ENCODE peak calls at places on chromosome 4, in four cellular contexts. One of them, this sample, is unnamed. For H3K36me3, the result is how much of the 10 kb centered on the place peaks cover.

GRCh38 chr4:56995525-56995924 is 16.8 kb downstream of the POLR2B start:
- DNase-seq in GM12878: no peak
- DNase-seq in H1: no peak
- DNase-seq in HepG2: no peak
- DNase-seq in this sample: no peak

GRCh38 chr4:25621027-25621930 is 34.4 kb upstream of the SLC34A2 start:
- DNase-seq in GM12878: no peak
- DNase-seq in HepG2: no peak
- DNase-seq in H1: no peak
- DNase-seq in this sample: no peak

GRCh38 chr4:66558651-66559050 is 888.4 kb upstream of the EPHA5 start:
- DNase-seq in H1: no peak
- DNase-seq in HepG2: no peak
- DNase-seq in GM12878: no peak
- DNase-seq in this sample: no peak

GRCh38 chr4:76011700-76012387 is 4.5 kb upstream of the CXCL9 start:
- DNase-seq in HepG2: no peak
- DNase-seq in GM12878: peak
- DNase-seq in H1: peak
- DNase-seq in this sample: no peak

GRCh38 chr4:55503164-55503563 is 43.5 kb downstream of the CLOCK start:
- DNase-seq in GM12878: no peak
- DNase-seq in H1: no peak
- DNase-seq in HepG2: no peak
- DNase-seq in this sample: no peak

GRCh38 chr4:127501103-127501502 is 131.7 kb upstream of the INTU start:
- DNase-seq in H1: no peak
- DNase-seq in HepG2: no peak
- DNase-seq in GM12878: no peak
- DNase-seq in this sample: no peak

GRCh38 chr4:41324861-41325260 is 68.1 kb downstream of the UCHL1 start:
- DNase-seq in H1: peak
- DNase-seq in HepG2: no peak
- DNase-seq in GM12878: no peak
- DNase-seq in this sample: no peak

GRCh38 chr4:55947912-55948725 is 626 bp upstream of the CEP135 start:
- DNase-seq in GM12878: peak
- DNase-seq in HepG2: peak
- DNase-seq in H1: no peak
- DNase-seq in this sample: no peak

GRCh38 chr4:40718571-40718970 is 31.2 kb upstream of the NSUN7 start:
- DNase-seq in GM12878: no peak
- DNase-seq in HepG2: no peak
- DNase-seq in H1: no peak
- DNase-seq in this sample: no peak

GRCh38 chr4:174631901-174632758 is 109.8 kb upstream of the HPGD start:
- DNase-seq in GM12878: no peak
- DNase-seq in H1: no peak
- DNase-seq in HepG2: peak
- DNase-seq in this sample: peak

GRCh38 chr4:147910315-147910714 is 178.4 kb downstream of the ARHGAP10 start:
- DNase-seq in GM12878: no peak
- DNase-seq in HepG2: no peak
- DNase-seq in H1: no peak
- DNase-seq in this sample: no peak

GRCh38 chr4:23602720-23603119 is 287.1 kb downstream of the PPARGC1A start:
- DNase-seq in HepG2: no peak
- DNase-seq in H1: no peak
- DNase-seq in GM12878: no peak
- DNase-seq in this sample: no peak

DNA sequence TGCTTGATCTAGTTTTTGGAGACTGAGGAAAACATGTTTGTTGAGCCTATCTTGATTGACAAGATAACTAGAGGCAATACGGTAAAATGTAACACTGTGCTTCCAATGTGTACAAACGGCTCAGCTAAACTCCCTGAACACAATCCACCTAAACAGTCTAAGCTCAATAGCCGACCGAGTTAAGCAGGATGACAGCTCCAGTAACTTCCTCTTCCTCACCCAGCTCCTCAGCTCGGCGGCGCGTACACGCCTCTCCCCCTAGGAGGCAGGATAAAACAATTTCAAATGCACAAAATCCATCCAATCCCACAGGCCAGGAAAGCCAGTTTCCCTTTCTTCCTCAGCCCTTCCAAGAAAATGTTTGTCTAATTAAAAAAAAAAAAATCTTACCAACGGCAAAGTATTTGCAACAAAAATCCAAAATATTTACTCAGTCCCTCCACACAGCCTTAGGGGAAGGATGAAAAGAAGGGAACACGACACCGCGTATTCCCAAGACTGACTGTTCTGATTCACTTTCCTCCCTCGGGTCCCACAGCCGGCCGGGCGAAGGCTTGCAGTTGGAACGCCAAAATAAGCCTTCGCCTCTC is 996 bp downstream of the CNOT6L start:
- DNase-seq in HepG2: peak
- DNase-seq in GM12878: no peak
- DNase-seq in H1: peak
- DNase-seq in this sample: no peak
- TF ChIP-seq SUZ12 in HepG2: no peak
- TF ChIP-seq SUZ12 in GM12878: no peak
- TF ChIP-seq SUZ12 in H1: no peak
- TF ChIP-seq SUZ12 in this sample: no peak

GRCh38 chr4:157574606-157575005 is 354.1 kb downstream of the GRIA2 start:
- DNase-seq in GM12878: no peak
- DNase-seq in H1: no peak
- DNase-seq in HepG2: no peak
- DNase-seq in this sample: no peak
- TF ChIP-seq YY1 in GM12878: no peak
- TF ChIP-seq YY1 in H1: no peak
- TF ChIP-seq YY1 in HepG2: no peak
- TF ChIP-seq YY1 in this sample: no peak

GRCh38 chr4:82868572-82868971 is 22.4 kb downstream of the SEC31A start:
- DNase-seq in H1: no peak
- DNase-seq in HepG2: no peak
- DNase-seq in GM12878: no peak
- DNase-seq in this sample: no peak
- H3K36me3 ChIP-seq in H1: half or more
- H3K36me3 ChIP-seq in HepG2: half or more
- H3K36me3 ChIP-seq in GM12878: under half
- H3K36me3 ChIP-seq in this sample: half or more

GRCh38 chr4:38866973-38867477 is 581 bp upstream of the FAM114A1 start:
- DNase-seq in H1: no peak
- DNase-seq in GM12878: no peak
- DNase-seq in HepG2: no peak
- DNase-seq in this sample: no peak
- TF ChIP-seq SUZ12 in H1: no peak
- TF ChIP-seq SUZ12 in GM12878: no peak
- TF ChIP-seq SUZ12 in HepG2: no peak
- TF ChIP-seq SUZ12 in this sample: no peak

GRCh38 chr4:140640150-140640748 is 71.5 kb upstream of the UCP1 start:
- DNase-seq in HepG2: no peak
- DNase-seq in H1: no peak
- DNase-seq in GM12878: no peak
- DNase-seq in this sample: no peak

GRCh38 chr4:140635606-140636005 is 66.8 kb upstream of the UCP1 start:
- DNase-seq in H1: no peak
- DNase-seq in HepG2: peak
- DNase-seq in GM12878: no peak
- DNase-seq in this sample: no peak

GRCh38 chr4:140633951-140634350 is 65.2 kb upstream of the UCP1 start:
- DNase-seq in GM12878: no peak
- DNase-seq in H1: no peak
- DNase-seq in HepG2: no peak
- DNase-seq in this sample: no peak

GRCh38 chr4:140641105-140641555 is 72.4 kb upstream of the UCP1 start:
- DNase-seq in HepG2: peak
- DNase-seq in H1: no peak
- DNase-seq in GM12878: no peak
- DNase-seq in this sample: no peak

GRCh38 chr4:140637836-140638235 is 69.1 kb upstream of the UCP1 start:
- DNase-seq in GM12878: no peak
- DNase-seq in H1: no peak
- DNase-seq in HepG2: peak
- DNase-seq in this sample: no peak
- TF ChIP-seq YY1 in GM12878: no peak
- TF ChIP-seq YY1 in H1: no peak
- TF ChIP-seq YY1 in HepG2: no peak
- TF ChIP-seq YY1 in this sample: no peak

GRCh38 chr4:3130826-3131225 is 56.3 kb downstream of the HTT start:
- DNase-seq in HepG2: no peak
- DNase-seq in GM12878: no peak
- DNase-seq in H1: no peak
- DNase-seq in this sample: no peak

GRCh38 chr4:3134201-3134600 is 59.7 kb downstream of the HTT start:
- DNase-seq in HepG2: no peak
- DNase-seq in GM12878: no peak
- DNase-seq in H1: no peak
- DNase-seq in this sample: no peak

GRCh38 chr4:3136454-3136853 is 62.0 kb downstream of the HTT start:
- DNase-seq in H1: no peak
- DNase-seq in GM12878: no peak
- DNase-seq in HepG2: no peak
- DNase-seq in this sample: no peak

GRCh38 chr4:3137908-3138307 is 63.4 kb downstream of the HTT start:
- DNase-seq in GM12878: no peak
- DNase-seq in HepG2: no peak
- DNase-seq in H1: no peak
- DNase-seq in this sample: no peak

GRCh38 chr4:3135155-3136011 is 60.9 kb downstream of the HTT start:
- DNase-seq in GM12878: no peak
- DNase-seq in H1: no peak
- DNase-seq in HepG2: peak
- DNase-seq in this sample: no peak
- H3K36me3 ChIP-seq in GM12878: half or more
- H3K36me3 ChIP-seq in H1: half or more
- H3K36me3 ChIP-seq in HepG2: half or more
- H3K36me3 ChIP-seq in this sample: half or more

DNA sequence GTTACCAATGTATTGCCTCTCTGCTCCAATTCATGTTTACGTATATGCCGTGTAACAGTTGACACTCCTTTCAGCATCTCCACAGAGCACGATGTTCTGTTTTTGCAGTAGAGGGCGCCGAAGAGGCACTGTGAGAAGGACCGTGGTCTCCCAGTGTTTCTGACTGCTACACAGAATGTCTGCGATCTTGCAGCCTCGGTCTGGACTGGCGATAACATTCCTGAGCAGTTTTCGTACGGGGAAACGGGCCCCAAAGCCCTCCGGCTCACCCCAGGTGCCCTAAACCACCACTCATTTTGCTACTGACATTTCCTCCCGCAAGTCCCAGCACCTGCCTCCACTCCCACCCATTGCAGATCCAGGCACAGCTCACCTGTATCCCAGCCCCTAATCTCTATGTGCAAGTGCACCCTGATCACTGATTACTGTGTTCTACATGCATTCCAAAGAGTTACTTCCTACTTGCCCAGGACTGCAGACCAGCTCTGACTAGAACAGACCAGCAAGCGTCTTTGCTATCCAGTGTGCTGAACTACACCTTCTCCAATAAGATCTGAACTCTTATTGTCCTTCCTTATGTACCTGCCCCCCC is 12.4 kb upstream of the NFXL1 start:
- DNase-seq in HepG2: peak
- DNase-seq in H1: peak
- DNase-seq in GM12878: no peak
- DNase-seq in this sample: no peak
- TF ChIP-seq SUZ12 in HepG2: no peak
- TF ChIP-seq SUZ12 in H1: no peak
- TF ChIP-seq SUZ12 in GM12878: no peak
- TF ChIP-seq SUZ12 in this sample: no peak

GRCh38 chr4:158945529-158946108 is 157.3 kb upstream of the RAPGEF2 start:
- DNase-seq in H1: no peak
- DNase-seq in HepG2: no peak
- DNase-seq in GM12878: no peak
- DNase-seq in this sample: no peak
- TF ChIP-seq YY1 in H1: no peak
- TF ChIP-seq YY1 in HepG2: no peak
- TF ChIP-seq YY1 in GM12878: no peak
- TF ChIP-seq YY1 in this sample: no peak

GRCh38 chr4:13580018-13580417 is 35.7 kb upstream of the NKX3-2 start:
- DNase-seq in HepG2: no peak
- DNase-seq in H1: no peak
- DNase-seq in GM12878: no peak
- DNase-seq in this sample: no peak
- H3K36me3 ChIP-seq in HepG2: half or more
- H3K36me3 ChIP-seq in H1: half or more
- H3K36me3 ChIP-seq in GM12878: under half
- H3K36me3 ChIP-seq in this sample: half or more

GRCh38 chr4:71009091-71009490 is 15.6 kb downstream of the DCK start:
- DNase-seq in GM12878: no peak
- DNase-seq in H1: no peak
- DNase-seq in HepG2: no peak
- DNase-seq in this sample: no peak
- TF ChIP-seq SUZ12 in GM12878: no peak
- TF ChIP-seq SUZ12 in H1: no peak
- TF ChIP-seq SUZ12 in HepG2: no peak
- TF ChIP-seq SUZ12 in this sample: no peak

This sample was measured in NT2/D1.